ENCODE peak calls at places on chromosomes 4 and X, in four cellular contexts. One of them, this sample, is unnamed.
A peak's percentile ranks its signal among the peaks of the same experiment; 100 is the strongest.

GRCh38 chr4:4759233-4759632 is 100.2 kb upstream of the MSX1 start:
- DNase-seq in HFF-Myc: no peak
- DNase-seq in astrocyte of the cerebellum: no peak
- DNase-seq in prostate gland: no peak
- DNase-seq in this sample: no peak

GRCh38 chrX:140432328-140433025 is 72.4 kb downstream of the SOX3 start:
- DNase-seq in prostate gland: no peak
- DNase-seq in HFF-Myc: no peak
- DNase-seq in astrocyte of the cerebellum: peak; percentile 19
- DNase-seq in this sample: no peak

GRCh38 chr4:17324431-17324830 is 187.5 kb downstream of the QDPR start:
- DNase-seq in prostate gland: no peak
- DNase-seq in astrocyte of the cerebellum: peak; percentile 39
- DNase-seq in HFF-Myc: no peak
- DNase-seq in this sample: peak; percentile 11

GRCh38 chr4:107987916-107988762 is 1.6 kb upstream of the HADH start:
- DNase-seq in HFF-Myc: no peak
- DNase-seq in astrocyte of the cerebellum: no peak
- DNase-seq in prostate gland: peak; percentile 6
- DNase-seq in this sample: no peak

GRCh38 chrX:37796805-37797204 is 16.9 kb downstream of the CYBB start:
- DNase-seq in HFF-Myc: no peak
- DNase-seq in prostate gland: no peak
- DNase-seq in astrocyte of the cerebellum: no peak
- DNase-seq in this sample: no peak

GRCh38 chr4:25769251-25769650 is 93.5 kb downstream of the SEL1L3 start:
- DNase-seq in prostate gland: no peak
- DNase-seq in astrocyte of the cerebellum: no peak
- DNase-seq in HFF-Myc: no peak
- DNase-seq in this sample: peak; percentile 31

GRCh38 chr4:4339504-4340085 is 47.3 kb upstream of the NSG1 start:
- DNase-seq in astrocyte of the cerebellum: no peak
- DNase-seq in prostate gland: no peak
- DNase-seq in HFF-Myc: no peak
- DNase-seq in this sample: no peak

GRCh38 chr4:83561381-83561780 is 25.5 kb downstream of the GPAT3 start:
- DNase-seq in prostate gland: no peak
- DNase-seq in HFF-Myc: no peak
- DNase-seq in astrocyte of the cerebellum: no peak
- DNase-seq in this sample: peak; percentile 41

GRCh38 chrX:68183612-68184214 is 249.6 kb downstream of the OPHN1 start:
- DNase-seq in prostate gland: no peak
- DNase-seq in HFF-Myc: no peak
- DNase-seq in astrocyte of the cerebellum: peak; percentile 15
- DNase-seq in this sample: no peak

GRCh38 chr4:128452415-128452814 is 164.8 kb upstream of the PGRMC2 start:
- DNase-seq in prostate gland: no peak
- DNase-seq in HFF-Myc: no peak
- DNase-seq in astrocyte of the cerebellum: no peak
- DNase-seq in this sample: no peak

GRCh38 chr4:156971623-156972369 is at the start of gene PDGFC:
- DNase-seq in HFF-Myc: no peak
- DNase-seq in prostate gland: peak; percentile 62
- DNase-seq in astrocyte of the cerebellum: no peak
- DNase-seq in this sample: no peak

GRCh38 chrX:110268875-110269274 is 49.0 kb downstream of the AMMECR1 start:
- DNase-seq in astrocyte of the cerebellum: no peak
- DNase-seq in HFF-Myc: no peak
- DNase-seq in prostate gland: no peak
- DNase-seq in this sample: no peak

GRCh38 chr4:26372076-26372475 is 51.3 kb downstream of the RBPJ start:
- DNase-seq in HFF-Myc: no peak
- DNase-seq in prostate gland: no peak
- DNase-seq in astrocyte of the cerebellum: no peak
- DNase-seq in this sample: no peak

DNA sequence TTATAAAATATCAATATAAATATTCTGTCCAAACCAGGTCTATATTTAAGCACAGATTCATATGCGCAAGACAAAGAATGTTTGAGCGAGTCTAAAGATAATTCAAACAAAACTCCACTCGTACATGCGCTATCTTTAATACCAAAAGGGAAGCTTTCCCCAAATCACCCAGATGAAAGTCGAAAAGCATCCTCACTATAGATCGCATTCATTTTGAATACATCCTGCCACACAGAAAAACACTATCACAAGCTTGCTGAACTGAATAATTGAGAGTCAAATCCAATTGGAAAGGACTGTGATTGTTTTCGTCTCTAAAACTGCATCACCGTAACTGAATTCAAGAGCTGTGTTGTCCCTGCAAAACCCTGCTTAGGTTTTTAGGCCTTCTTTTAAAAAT is 685 bp downstream of the TASL start:
- DNase-seq in prostate gland: no peak
- DNase-seq in HFF-Myc: no peak
- DNase-seq in astrocyte of the cerebellum: no peak
- DNase-seq in this sample: no peak
- H3K4me3 ChIP-seq in prostate gland: no peak overlapping the region
- H3K4me3 ChIP-seq in HFF-Myc: no peak overlapping the region
- H3K4me3 ChIP-seq in astrocyte of the cerebellum: no peak overlapping the region
- H3K4me3 ChIP-seq in this sample: no peak overlapping the region

DNA sequence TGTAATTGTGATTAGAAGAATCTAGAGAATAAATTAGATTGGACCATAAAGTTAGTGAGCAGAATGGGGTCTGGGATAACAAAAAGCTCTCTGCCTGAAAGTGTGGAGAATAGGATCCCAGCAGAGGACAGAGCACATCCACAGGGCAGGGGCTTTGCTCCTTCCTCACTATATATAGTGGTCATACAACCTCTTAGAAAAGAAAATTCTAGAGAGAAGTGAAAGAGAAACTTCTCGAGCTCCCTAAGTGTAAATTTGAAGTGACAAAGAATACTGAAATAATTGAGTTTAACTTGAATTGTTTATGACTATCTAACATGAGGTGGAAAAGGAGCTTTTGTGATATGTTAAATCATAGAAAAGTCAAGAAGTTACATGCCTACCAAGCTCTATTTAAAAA is 14.9 kb downstream of the ADAM29 start:
- DNase-seq in astrocyte of the cerebellum: no peak
- DNase-seq in HFF-Myc: no peak
- DNase-seq in prostate gland: no peak
- DNase-seq in this sample: no peak
- H3K4me3 ChIP-seq in astrocyte of the cerebellum: no peak overlapping the region
- H3K4me3 ChIP-seq in HFF-Myc: no peak overlapping the region
- H3K4me3 ChIP-seq in prostate gland: no peak overlapping the region
- H3K4me3 ChIP-seq in this sample: no peak overlapping the region

GRCh38 chrX:47321978-47322377 is 48.4 kb upstream of the ZNF157 start:
- DNase-seq in prostate gland: no peak
- DNase-seq in astrocyte of the cerebellum: no peak
- DNase-seq in HFF-Myc: no peak
- DNase-seq in this sample: no peak
- H3K4me3 ChIP-seq in prostate gland: no peak overlapping the region
- H3K4me3 ChIP-seq in astrocyte of the cerebellum: no peak overlapping the region
- H3K4me3 ChIP-seq in HFF-Myc: no peak overlapping the region
- H3K4me3 ChIP-seq in this sample: no peak overlapping the region

GRCh38 chrX:74420194-74421035 is 878 bp upstream of the SLC16A2 start:
- DNase-seq in astrocyte of the cerebellum: peak; percentile 19
- DNase-seq in prostate gland: peak; percentile 56
- DNase-seq in HFF-Myc: no peak
- DNase-seq in this sample: no peak

GRCh38 chrX:74423289-74423985 is 2.1 kb downstream of the SLC16A2 start:
- DNase-seq in astrocyte of the cerebellum: no peak
- DNase-seq in prostate gland: no peak
- DNase-seq in HFF-Myc: no peak
- DNase-seq in this sample: no peak

GRCh38 chrX:74421181-74422028 is at the start of gene SLC16A2:
- DNase-seq in prostate gland: peak; percentile 69
- DNase-seq in HFF-Myc: no peak
- DNase-seq in astrocyte of the cerebellum: peak; percentile 27
- DNase-seq in this sample: peak; percentile 60

GRCh38 chrX:74422576-74423288 is 1.4 kb downstream of the SLC16A2 start:
- DNase-seq in prostate gland: peak; percentile 23
- DNase-seq in astrocyte of the cerebellum: peak; percentile 16
- DNase-seq in HFF-Myc: no peak
- DNase-seq in this sample: no peak

GRCh38 chrX:74422029-74422352 is 698 bp downstream of the SLC16A2 start:
- DNase-seq in prostate gland: no peak
- DNase-seq in HFF-Myc: no peak
- DNase-seq in astrocyte of the cerebellum: no peak
- DNase-seq in this sample: no peak
- H3K4me3 ChIP-seq in prostate gland: peak overlapping the region; percentile 37
- H3K4me3 ChIP-seq in HFF-Myc: peak overlapping the region; percentile 49
- H3K4me3 ChIP-seq in astrocyte of the cerebellum: peak overlapping the region; percentile 47
- H3K4me3 ChIP-seq in this sample: peak overlapping the region; percentile 58

GRCh38 chr4:80196259-80197131 is 808 bp upstream of the PRDM8 start:
- DNase-seq in prostate gland: no peak
- DNase-seq in HFF-Myc: no peak
- DNase-seq in astrocyte of the cerebellum: no peak
- DNase-seq in this sample: no peak
- H3K4me3 ChIP-seq in prostate gland: peak overlapping the region; percentile 41
- H3K4me3 ChIP-seq in HFF-Myc: peak overlapping the region; percentile 31
- H3K4me3 ChIP-seq in astrocyte of the cerebellum: peak overlapping the region; percentile 47
- H3K4me3 ChIP-seq in this sample: peak overlapping the region; percentile 34